ENCODE peak calls at places on chromosomes 11 and 22, in four cellular contexts. One of them, this sample, is unnamed.

GRCh38 chr11:64784813-64785581 is 6.7 kb upstream of the SF1 start:
- DNase-seq in activated T-cell treated with anti-CD3 and anti-CD28 coated beads for 24 hours: no peak
- DNase-seq in NCI-H748 treated with DMSO at 0.1 percent for 48 hours: no peak
- DNase-seq in germinal center: no peak
- DNase-seq in this sample: no peak

GRCh38 chr11:17658211-17658610 is 61.2 kb upstream of the MYOD1 start:
- DNase-seq in germinal center: no peak
- DNase-seq in activated T-cell treated with anti-CD3 and anti-CD28 coated beads for 24 hours: no peak
- DNase-seq in NCI-H748 treated with DMSO at 0.1 percent for 48 hours: no peak
- DNase-seq in this sample: no peak

GRCh38 chr22:30459206-30460052 is 12.4 kb downstream of the SEC14L3 start:
- DNase-seq in NCI-H748 treated with DMSO at 0.1 percent for 48 hours: no peak
- DNase-seq in activated T-cell treated with anti-CD3 and anti-CD28 coated beads for 24 hours: no peak
- DNase-seq in germinal center: no peak
- DNase-seq in this sample: no peak

GRCh38 chr11:66119348-66120133 is 49.5 kb downstream of the PACS1 start:
- DNase-seq in NCI-H748 treated with DMSO at 0.1 percent for 48 hours: no peak
- DNase-seq in activated T-cell treated with anti-CD3 and anti-CD28 coated beads for 24 hours: no peak
- DNase-seq in germinal center: no peak
- DNase-seq in this sample: no peak

GRCh38 chr11:15909937-15910598 is 446.3 kb downstream of the SOX6 start:
- DNase-seq in activated T-cell treated with anti-CD3 and anti-CD28 coated beads for 24 hours: no peak
- DNase-seq in NCI-H748 treated with DMSO at 0.1 percent for 48 hours: no peak
- DNase-seq in germinal center: no peak
- DNase-seq in this sample: no peak

GRCh38 chr11:17479284-17480214 is 2.9 kb upstream of the ABCC8 start:
- DNase-seq in activated T-cell treated with anti-CD3 and anti-CD28 coated beads for 24 hours: no peak
- DNase-seq in germinal center: no peak
- DNase-seq in NCI-H748 treated with DMSO at 0.1 percent for 48 hours: no peak
- DNase-seq in this sample: no peak

GRCh38 chr22:39176067-39176621 is 23.7 kb upstream of the CBX7 start:
- DNase-seq in NCI-H748 treated with DMSO at 0.1 percent for 48 hours: no peak
- DNase-seq in activated T-cell treated with anti-CD3 and anti-CD28 coated beads for 24 hours: no peak
- DNase-seq in germinal center: no peak
- DNase-seq in this sample: no peak

GRCh38 chr22:26860233-26860765 is 202.9 kb downstream of the MIAT start:
- DNase-seq in germinal center: no peak
- DNase-seq in NCI-H748 treated with DMSO at 0.1 percent for 48 hours: no peak
- DNase-seq in activated T-cell treated with anti-CD3 and anti-CD28 coated beads for 24 hours: no peak
- DNase-seq in this sample: no peak

GRCh38 chr11:43164831-43165230 is 147.0 kb upstream of the API5 start:
- DNase-seq in activated T-cell treated with anti-CD3 and anti-CD28 coated beads for 24 hours: no peak
- DNase-seq in NCI-H748 treated with DMSO at 0.1 percent for 48 hours: no peak
- DNase-seq in germinal center: no peak
- DNase-seq in this sample: no peak

GRCh38 chr11:86623041-86623621 is 49.3 kb downstream of the ME3 start:
- DNase-seq in activated T-cell treated with anti-CD3 and anti-CD28 coated beads for 24 hours: no peak
- DNase-seq in NCI-H748 treated with DMSO at 0.1 percent for 48 hours: no peak
- DNase-seq in germinal center: no peak
- DNase-seq in this sample: no peak

GRCh38 chr11:31725176-31725575 is 85.9 kb downstream of the PAX6 start:
- DNase-seq in germinal center: no peak
- DNase-seq in NCI-H748 treated with DMSO at 0.1 percent for 48 hours: no peak
- DNase-seq in activated T-cell treated with anti-CD3 and anti-CD28 coated beads for 24 hours: no peak
- DNase-seq in this sample: no peak

GRCh38 chr11:108085672-108086071 is 35.7 kb upstream of the ACAT1 start:
- DNase-seq in NCI-H748 treated with DMSO at 0.1 percent for 48 hours: no peak
- DNase-seq in activated T-cell treated with anti-CD3 and anti-CD28 coated beads for 24 hours: no peak
- DNase-seq in germinal center: no peak
- DNase-seq in this sample: no peak

GRCh38 chr11:130396965-130397364 is 31.4 kb downstream of the ADAMTS8 start:
- DNase-seq in activated T-cell treated with anti-CD3 and anti-CD28 coated beads for 24 hours: no peak
- DNase-seq in NCI-H748 treated with DMSO at 0.1 percent for 48 hours: no peak
- DNase-seq in germinal center: no peak
- DNase-seq in this sample: no peak

GRCh38 chr11:8545698-8546366 is 48.2 kb downstream of the STK33 start:
- DNase-seq in NCI-H748 treated with DMSO at 0.1 percent for 48 hours: peak
- DNase-seq in activated T-cell treated with anti-CD3 and anti-CD28 coated beads for 24 hours: no peak
- DNase-seq in germinal center: no peak
- DNase-seq in this sample: no peak

GRCh38 chr22:49334976-49335375 is 492.7 kb downstream of the BRD1 start:
- DNase-seq in NCI-H748 treated with DMSO at 0.1 percent for 48 hours: no peak
- DNase-seq in activated T-cell treated with anti-CD3 and anti-CD28 coated beads for 24 hours: no peak
- DNase-seq in germinal center: no peak
- DNase-seq in this sample: no peak

GRCh38 chr11:95790933-95791247 is 592 bp downstream of the CEP57 start:
- DNase-seq in activated T-cell treated with anti-CD3 and anti-CD28 coated beads for 24 hours: peak
- DNase-seq in germinal center: peak
- DNase-seq in NCI-H748 treated with DMSO at 0.1 percent for 48 hours: peak
- DNase-seq in this sample: peak

GRCh38 chr22:49936973-49937757 is 18.7 kb downstream of the CRELD2 start:
- DNase-seq in germinal center: no peak
- DNase-seq in activated T-cell treated with anti-CD3 and anti-CD28 coated beads for 24 hours: no peak
- DNase-seq in NCI-H748 treated with DMSO at 0.1 percent for 48 hours: no peak
- DNase-seq in this sample: no peak

GRCh38 chr11:121634889-121635288 is 182.1 kb upstream of the SORL1-AS1 start:
- DNase-seq in activated T-cell treated with anti-CD3 and anti-CD28 coated beads for 24 hours: no peak
- DNase-seq in NCI-H748 treated with DMSO at 0.1 percent for 48 hours: no peak
- DNase-seq in germinal center: no peak
- DNase-seq in this sample: no peak

GRCh38 chr11:61739413-61739812 is 13.0 kb upstream of the MYRF start:
- DNase-seq in NCI-H748 treated with DMSO at 0.1 percent for 48 hours: no peak
- DNase-seq in activated T-cell treated with anti-CD3 and anti-CD28 coated beads for 24 hours: no peak
- DNase-seq in germinal center: no peak
- DNase-seq in this sample: no peak

GRCh38 chr11:1219446-1219835 is 3.4 kb upstream of the MUC5B start:
- DNase-seq in activated T-cell treated with anti-CD3 and anti-CD28 coated beads for 24 hours: no peak
- DNase-seq in NCI-H748 treated with DMSO at 0.1 percent for 48 hours: no peak
- DNase-seq in germinal center: no peak
- DNase-seq in this sample: no peak

GRCh38 chr22:31748490-31748889 is 1.4 kb downstream of the PRR14L start:
- DNase-seq in activated T-cell treated with anti-CD3 and anti-CD28 coated beads for 24 hours: no peak
- DNase-seq in NCI-H748 treated with DMSO at 0.1 percent for 48 hours: no peak
- DNase-seq in germinal center: no peak
- DNase-seq in this sample: no peak

GRCh38 chr22:44325718-44326548 is 13.2 kb upstream of the SHISAL1 start:
- DNase-seq in germinal center: no peak
- DNase-seq in activated T-cell treated with anti-CD3 and anti-CD28 coated beads for 24 hours: no peak
- DNase-seq in NCI-H748 treated with DMSO at 0.1 percent for 48 hours: peak
- DNase-seq in this sample: no peak

GRCh38 chr11:2921261-2921660 is 8.0 kb downstream of the PHLDA2 start:
- DNase-seq in germinal center: no peak
- DNase-seq in NCI-H748 treated with DMSO at 0.1 percent for 48 hours: no peak
- DNase-seq in activated T-cell treated with anti-CD3 and anti-CD28 coated beads for 24 hours: no peak
- DNase-seq in this sample: no peak

GRCh38 chr11:13269775-13270174 is 7.8 kb upstream of the BMAL1 start:
- DNase-seq in NCI-H748 treated with DMSO at 0.1 percent for 48 hours: no peak
- DNase-seq in germinal center: no peak
- DNase-seq in activated T-cell treated with anti-CD3 and anti-CD28 coated beads for 24 hours: no peak
- DNase-seq in this sample: no peak

GRCh38 chr22:50703726-50704509 is 31.3 kb downstream of the SHANK3 start:
- DNase-seq in germinal center: no peak
- DNase-seq in NCI-H748 treated with DMSO at 0.1 percent for 48 hours: no peak
- DNase-seq in activated T-cell treated with anti-CD3 and anti-CD28 coated beads for 24 hours: no peak
- DNase-seq in this sample: no peak

GRCh38 chr11:66548041-66548440 is 1.3 kb downstream of the ACTN3 start:
- DNase-seq in activated T-cell treated with anti-CD3 and anti-CD28 coated beads for 24 hours: no peak
- DNase-seq in germinal center: no peak
- DNase-seq in NCI-H748 treated with DMSO at 0.1 percent for 48 hours: no peak
- DNase-seq in this sample: no peak

GRCh38 chr11:68312780-68313573 is 586 bp downstream of the LRP5 start:
- DNase-seq in NCI-H748 treated with DMSO at 0.1 percent for 48 hours: no peak
- DNase-seq in activated T-cell treated with anti-CD3 and anti-CD28 coated beads for 24 hours: no peak
- DNase-seq in germinal center: peak
- DNase-seq in this sample: no peak

GRCh38 chr11:61542024-61542461 is 33.5 kb downstream of the LRRC10B start:
- DNase-seq in activated T-cell treated with anti-CD3 and anti-CD28 coated beads for 24 hours: no peak
- DNase-seq in NCI-H748 treated with DMSO at 0.1 percent for 48 hours: no peak
- DNase-seq in germinal center: no peak
- DNase-seq in this sample: no peak

GRCh38 chr11:1935156-1936071 is 11.7 kb upstream of the MRPL23 start:
- DNase-seq in activated T-cell treated with anti-CD3 and anti-CD28 coated beads for 24 hours: no peak
- DNase-seq in germinal center: no peak
- DNase-seq in NCI-H748 treated with DMSO at 0.1 percent for 48 hours: no peak
- DNase-seq in this sample: no peak

GRCh38 chr11:28243596-28243995 is 135.4 kb downstream of the METTL15 start:
- DNase-seq in germinal center: no peak
- DNase-seq in NCI-H748 treated with DMSO at 0.1 percent for 48 hours: no peak
- DNase-seq in activated T-cell treated with anti-CD3 and anti-CD28 coated beads for 24 hours: no peak
- DNase-seq in this sample: no peak

GRCh38 chr11:46588131-46588530 is 5.7 kb downstream of the AMBRA1 start:
- DNase-seq in activated T-cell treated with anti-CD3 and anti-CD28 coated beads for 24 hours: no peak
- DNase-seq in germinal center: no peak
- DNase-seq in NCI-H748 treated with DMSO at 0.1 percent for 48 hours: no peak
- DNase-seq in this sample: no peak

GRCh38 chr11:25776238-25776637 is 555.7 kb upstream of the ANO3 start:
- DNase-seq in germinal center: no peak
- DNase-seq in activated T-cell treated with anti-CD3 and anti-CD28 coated beads for 24 hours: no peak
- DNase-seq in NCI-H748 treated with DMSO at 0.1 percent for 48 hours: no peak
- DNase-seq in this sample: no peak